ENCODE peak calls at places on chromosomes 1 and 21, in nine cellular contexts. R is NCI-H774; J is Panc1; B is HTR-8/SVneo; E is stimulated activated effector memory CD8-positive, alpha-beta T cell treated with anti-CD3 and anti-CD28 coated beads, Interleukin-12 subunit alpha, Interleukin-12 subunit beta, amount 100 ng/mL, for 72 hours; F is left cardiac atrium; K is epithelial cell of esophagus; O is T follicular helper cell; I is Right ventricle myocardium superior. T is an unnamed sample.

GRCh38 chr1:234018816-234019215 is 114.3 kb downstream of the SLC35F3 start:
- DNase-seq in R (no peak), B (no peak), J (no peak), O (no peak), F (no peak), K (peak; percentile 69), E (no peak), I (no peak), T (no peak)

GRCh38 chr1:246147471-246148461 is 359.3 kb downstream of the SMYD3 start:
- DNase-seq in I (no peak), J (no peak), F (no peak), O (no peak), R (no peak), B (no peak), E (no peak), K (no peak), T (no peak)

GRCh38 chr21:41659791-41660560 is 106.9 kb downstream of the RIPK4 start:
- DNase-seq in R (no peak), K (no peak), I (no peak), F (peak; percentile 64), E (no peak), J (no peak), B (no peak), O (no peak), T (no peak)

GRCh38 chr1:25246600-25247023 is 642 bp downstream of the RSRP1 start:
- DNase-seq in K (peak; percentile 28), E (no peak), J (no peak), B (no peak), F (no peak), O (no peak), R (no peak), I (no peak), T (peak; percentile 54)

GRCh38 chr21:15283789-15284188 is 219.0 kb upstream of the NRIP1 start:
- DNase-seq in F (no peak), R (peak; percentile 75), O (no peak), I (no peak), B (no peak), J (no peak), E (no peak), K (no peak), T (no peak)

GRCh38 chr1:109427171-109427467 is 871 bp upstream of the PSMA5 start:
- DNase-seq in O (no peak), I (no peak), R (no peak), K (no peak), J (no peak), E (no peak), F (no peak), B (no peak), T (no peak)

GRCh38 chr1:36178479-36179219 is 22.7 kb downstream of the MAP7D1 start:
- DNase-seq in J (no peak), I (peak; percentile 67), E (no peak), F (peak; percentile 46), R (no peak), O (no peak), B (no peak), K (peak; percentile 67), T (peak; percentile 21)

GRCh38 chr1:26317612-26318337 is at the start of gene CD52:
- DNase-seq in F (no peak), E (no peak), J (no peak), I (peak; percentile 27), B (no peak), K (no peak), O (peak; percentile 68), R (no peak), T (peak; percentile 55)

GRCh38 chr1:93625582-93626327 is 55.9 kb downstream of the BCAR3 start:
- DNase-seq in K (peak; percentile 44), I (peak; percentile 56), J (no peak), F (peak; percentile 55), O (no peak), B (peak; percentile 48), E (no peak), R (no peak), T (peak; percentile 24)

GRCh38 chr1:207500306-207500705 is 4.3 kb downstream of the CR1 start:
- DNase-seq in R (no peak), E (no peak), K (peak; percentile 23), J (no peak), B (no peak), I (no peak), O (no peak), F (no peak), T (no peak)

T was measured in NCI-H82.